ENCODE peak calls at places on chromosomes 1 and 21, in six cellular contexts. A is CD8-positive, alpha-beta memory T cell; G is BE2C; E is IMR-90; Z is endothelial cell of umbilical vein; O is right cardiac atrium. T is an unnamed sample. For H3K27me3, the result is how much of the 10 kb centered on the place peaks cover.

GRCh38 chr1:156858959-156859522 is at the start of gene INSRR:
- DNase-seq in A (no peak), G (peak), E (no peak), Z (no peak), O (no peak), T (no peak)

GRCh38 chr1:5660141-5660935 is 331.9 kb downstream of the NPHP4 start:
- DNase-seq in A (no peak), G (no peak), E (no peak), Z (no peak), O (peak), T (no peak)

GRCh38 chr1:203572134-203572625 is 54.5 kb upstream of the ATP2B4 start:
- DNase-seq in A (no peak), G (no peak), E (peak), Z (no peak), O (no peak), T (no peak)

GRCh38 chr1:62712625-62713243 is 24.5 kb upstream of the DOCK7 start:
- DNase-seq in A (no peak), G (no peak), E (no peak), Z (no peak), O (no peak), T (no peak)

GRCh38 chr1:1340791-1341548 is 8.2 kb downstream of the DVL1 start:
- DNase-seq in A (no peak), G (no peak), E (no peak), Z (no peak), O (no peak), T (no peak)

GRCh38 chr1:162565460-162565859 is 3.9 kb downstream of the UAP1 start:
- DNase-seq in A (no peak), G (no peak), E (no peak), Z (no peak), O (no peak), T (no peak)

GRCh38 chr21:42315296-42315891 is at the start of gene TFF3:
- DNase-seq in A (no peak), G (no peak), E (no peak), Z (no peak), O (no peak), T (no peak)

GRCh38 chr1:228904222-228904621 is 168.9 kb downstream of the RHOU start:
- DNase-seq in A (no peak), G (no peak), E (no peak), Z (no peak), O (no peak), T (no peak)

GRCh38 chr1:79188371-79188770 is 181.8 kb upstream of the ADGRL4 start:
- DNase-seq in A (no peak), G (no peak), E (peak), Z (peak), O (no peak), T (no peak)

GRCh38 chr1:179058343-179059184 is 23.3 kb upstream of the TOR3A start:
- DNase-seq in A (no peak), G (no peak), E (no peak), Z (no peak), O (no peak), T (no peak)

GRCh38 chr1:201332616-201333335 is 44.7 kb downstream of the TNNT2 start:
- DNase-seq in A (no peak), G (no peak), E (no peak), Z (no peak), O (no peak), T (no peak)

GRCh38 chr1:4447778-4448360 is 206.5 kb upstream of the AJAP1 start:
- DNase-seq in A (no peak), G (no peak), E (no peak), Z (no peak), O (no peak), T (no peak)

GRCh38 chr1:199545780-199546179 is 481.7 kb upstream of the NR5A2 start:
- DNase-seq in A (no peak), G (peak), E (no peak), Z (peak), O (no peak), T (no peak)

GRCh38 chr1:5480906-5481305 is 511.3 kb downstream of the NPHP4 start:
- DNase-seq in A (no peak), G (no peak), E (no peak), Z (no peak), O (no peak), T (no peak)

GRCh38 chr21:44590311-44590721 is 2.0 kb downstream of the KRTAP10-6 start:
- DNase-seq in A (no peak), G (no peak), E (no peak), Z (no peak), O (no peak), T (no peak)

GRCh38 chr1:155940531-155940992 is 876 bp upstream of the RXFP4 start:
- DNase-seq in A (no peak), G (peak), E (peak), Z (peak), O (peak), T (no peak)

GRCh38 chr1:108913105-108913948 is 36.5 kb downstream of the GPSM2 start:
- DNase-seq in A (no peak), G (no peak), E (peak), Z (peak), O (no peak), T (no peak)

GRCh38 chr1:30104551-30104950 is 618.8 kb downstream of the MATN1 start:
- DNase-seq in A (no peak), G (no peak), E (no peak), Z (no peak), O (no peak), T (no peak)

GRCh38 chr1:50605186-50605875 is 182.1 kb upstream of the DMRTA2 start:
- DNase-seq in A (no peak), G (peak), E (peak), Z (peak), O (no peak), T (no peak)

GRCh38 chr1:173202430-173203145 is 4.5 kb downstream of the TNFSF4 start:
- DNase-seq in A (no peak), G (peak), E (peak), Z (peak), O (no peak), T (no peak)

GRCh38 chr1:44296067-44296466 is 59.0 kb downstream of the ERI3 start:
- DNase-seq in A (no peak), G (no peak), E (no peak), Z (no peak), O (no peak), T (no peak)

GRCh38 chr21:35026153-35026499 is 23.0 kb downstream of the RUNX1 start:
- DNase-seq in A (no peak), G (no peak), E (no peak), Z (no peak), O (no peak), T (no peak)

GRCh38 chr1:6794164-6794563 is 8.9 kb downstream of the CAMTA1 start:
- DNase-seq in A (no peak), G (no peak), E (peak), Z (peak), O (no peak), T (no peak)

GRCh38 chr1:164794310-164794709 is 235.3 kb downstream of the PBX1 start:
- DNase-seq in A (no peak), G (no peak), E (peak), Z (peak), O (no peak), T (no peak)

GRCh38 chr21:37225440-37225839 is 41.7 kb downstream of the VPS26C start:
- DNase-seq in A (peak), G (no peak), E (no peak), Z (no peak), O (no peak), T (no peak)

GRCh38 chr21:26732442-26733221 is 112.6 kb downstream of the ADAMTS1 start:
- DNase-seq in A (no peak), G (peak), E (peak), Z (peak), O (peak), T (peak)

GRCh38 chr1:25609921-25610320 is 6.7 kb upstream of the MAN1C1 start:
- DNase-seq in A (no peak), G (no peak), E (peak), Z (no peak), O (no peak), T (no peak)

GRCh38 chr1:244450597-244451538 is 841 bp downstream of the ADSS2 start:
- DNase-seq in A (peak), G (peak), E (peak), Z (peak), O (peak), T (peak)

GRCh38 chr1:54324031-54324654 is 82.1 kb downstream of the SSBP3 start:
- DNase-seq in A (no peak), G (peak), E (peak), Z (no peak), O (peak), T (peak)

GRCh38 chr1:224450164-224450955 is 15.8 kb upstream of the WDR26 start:
- DNase-seq in A (peak), G (no peak), E (no peak), Z (no peak), O (no peak), T (no peak)

GRCh38 chr1:232127190-232127589 is 500.6 kb downstream of the DISC1 start:
- DNase-seq in A (no peak), G (no peak), E (peak), Z (no peak), O (no peak), T (no peak)

GRCh38 chr1:181104790-181105133 is 16.3 kb downstream of the IER5 start:
- DNase-seq in A (peak), G (no peak), E (no peak), Z (no peak), O (no peak), T (no peak)
- H3K27me3 ChIP-seq in A (under half), G (under half), E (under half), Z (under half), O (under half), T (under half)

DNA sequence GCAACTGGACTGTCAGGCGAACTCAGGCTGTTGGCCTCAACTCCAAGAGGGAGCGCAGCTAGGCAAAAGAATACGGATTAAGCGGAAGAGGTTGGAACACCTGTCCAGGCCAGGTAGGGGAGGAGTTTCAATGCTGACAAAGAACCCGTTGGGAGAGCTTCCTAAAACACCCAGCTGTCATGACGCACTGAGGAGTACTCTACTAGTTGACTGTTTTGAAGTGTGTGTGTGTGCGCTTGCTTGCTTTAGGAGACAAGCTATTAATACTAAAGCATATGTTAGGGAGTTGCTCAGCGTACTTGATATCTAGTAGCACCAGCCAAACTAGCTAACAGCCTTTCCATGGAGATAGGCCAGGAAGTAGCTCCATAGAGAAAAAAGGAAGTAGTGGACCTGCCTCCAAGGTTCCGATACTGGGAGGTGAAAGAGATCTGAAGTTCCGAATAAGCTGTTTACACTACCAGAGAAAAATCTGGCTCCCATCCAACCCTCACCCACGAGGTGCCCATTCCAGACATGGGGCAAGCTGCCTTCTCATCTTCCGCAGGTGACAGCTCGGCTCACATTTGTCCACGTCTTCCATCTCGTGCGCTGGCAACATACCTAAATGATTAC is 974 bp upstream of the FNBP1L start:
- DNase-seq in A (no peak), G (no peak), E (no peak), Z (peak), O (no peak), T (no peak)
- H3K4me3 ChIP-seq in A (peak), G (peak), E (no peak), Z (peak), O (peak), T (peak)

DNA sequence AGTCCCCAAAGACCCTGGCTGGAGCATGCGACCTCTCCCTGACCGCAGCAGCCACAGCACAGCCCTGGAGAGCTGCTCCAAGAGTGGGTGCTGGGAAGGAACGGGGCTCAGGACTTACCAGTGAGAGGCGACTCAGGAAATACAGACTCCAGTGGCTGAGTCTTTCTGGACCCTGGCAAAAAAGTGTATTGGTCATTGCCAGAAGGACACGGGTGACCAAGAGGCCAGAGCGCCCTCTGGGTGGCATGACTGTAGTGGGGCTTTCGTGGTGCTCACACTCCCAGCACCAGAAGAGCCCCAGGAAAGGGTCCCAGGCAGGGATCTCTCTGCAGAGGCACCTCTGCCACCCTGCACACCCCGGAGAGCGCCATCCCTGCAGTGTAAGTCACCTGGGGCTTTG is 8.9 kb upstream of the PRDM16 start:
- DNase-seq in A (no peak), G (no peak), E (no peak), Z (no peak), O (no peak), T (peak)
- H3K27me3 ChIP-seq in A (under half), G (under half), E (under half), Z (under half), O (under half), T (under half)

GRCh38 chr1:230208619-230209261 is 141.7 kb downstream of the GALNT2 start:
- DNase-seq in A (peak), G (no peak), E (no peak), Z (no peak), O (no peak), T (no peak)

GRCh38 chr1:230211436-230212145 is 144.6 kb downstream of the GALNT2 start:
- DNase-seq in A (no peak), G (no peak), E (no peak), Z (no peak), O (no peak), T (no peak)

GRCh38 chr1:230210979-230211336 is 143.9 kb downstream of the GALNT2 start:
- DNase-seq in A (no peak), G (no peak), E (no peak), Z (no peak), O (peak), T (no peak)

GRCh38 chr1:230212405-230212936 is 145.4 kb downstream of the GALNT2 start:
- DNase-seq in A (no peak), G (no peak), E (no peak), Z (no peak), O (no peak), T (no peak)

GRCh38 chr1:230210326-230210978 is 143.4 kb downstream of the GALNT2 start:
- DNase-seq in A (no peak), G (no peak), E (peak), Z (peak), O (no peak), T (no peak)
- H3K4me3 ChIP-seq in A (no peak), G (no peak), E (no peak), Z (no peak), O (no peak), T (no peak)

DNA sequence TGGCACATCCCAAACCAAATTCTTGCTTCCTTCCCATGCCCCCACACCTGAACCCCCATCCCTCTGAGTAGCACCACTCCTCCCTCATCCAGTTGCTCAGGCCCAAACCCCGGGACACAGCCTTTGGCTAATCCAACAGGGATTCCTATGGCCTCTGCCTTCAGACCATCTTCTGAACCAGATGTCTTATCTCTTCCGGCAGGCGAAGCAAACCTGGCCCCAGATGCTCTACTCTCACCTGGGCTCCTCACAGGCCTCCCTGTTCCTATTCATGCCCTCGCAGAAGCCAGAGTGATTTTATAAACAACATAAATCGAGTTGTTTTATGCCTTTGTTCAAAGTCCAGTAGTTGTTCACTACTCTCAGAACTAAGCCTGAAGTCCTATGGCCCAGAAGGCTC is 12.5 kb upstream of the KCNA2 start:
- DNase-seq in A (no peak), G (no peak), E (no peak), Z (no peak), O (no peak), T (no peak)
- H3K27me3 ChIP-seq in A (under half), G (under half), E (under half), Z (under half), O (under half), T (under half)

GRCh38 chr1:174795806-174796205 is 203.9 kb upstream of the CACYBP start:
- DNase-seq in A (no peak), G (no peak), E (peak), Z (no peak), O (no peak), T (no peak)

GRCh38 chr1:174800221-174800791 is 199.4 kb upstream of the CACYBP start:
- DNase-seq in A (no peak), G (peak), E (peak), Z (no peak), O (no peak), T (no peak)

GRCh38 chr1:174799136-174799479 is 200.6 kb upstream of the CACYBP start:
- DNase-seq in A (no peak), G (no peak), E (no peak), Z (no peak), O (no peak), T (no peak)

GRCh38 chr1:174797398-174797797 is 202.3 kb upstream of the CACYBP start:
- DNase-seq in A (no peak), G (no peak), E (no peak), Z (no peak), O (no peak), T (no peak)

GRCh38 chr1:174800951-174801350 is 198.8 kb upstream of the CACYBP start:
- DNase-seq in A (no peak), G (no peak), E (no peak), Z (no peak), O (no peak), T (no peak)
- H3K4me3 ChIP-seq in A (no peak), G (peak), E (no peak), Z (no peak), O (no peak), T (no peak)

GRCh38 chr1:90707363-90707710 is 9.8 kb downstream of the BARHL2 start:
- DNase-seq in A (no peak), G (no peak), E (peak), Z (no peak), O (no peak), T (no peak)
- H3K27me3 ChIP-seq in A (half or more), G (half or more), E (half or more), Z (half or more), O (under half), T (half or more)

DNA sequence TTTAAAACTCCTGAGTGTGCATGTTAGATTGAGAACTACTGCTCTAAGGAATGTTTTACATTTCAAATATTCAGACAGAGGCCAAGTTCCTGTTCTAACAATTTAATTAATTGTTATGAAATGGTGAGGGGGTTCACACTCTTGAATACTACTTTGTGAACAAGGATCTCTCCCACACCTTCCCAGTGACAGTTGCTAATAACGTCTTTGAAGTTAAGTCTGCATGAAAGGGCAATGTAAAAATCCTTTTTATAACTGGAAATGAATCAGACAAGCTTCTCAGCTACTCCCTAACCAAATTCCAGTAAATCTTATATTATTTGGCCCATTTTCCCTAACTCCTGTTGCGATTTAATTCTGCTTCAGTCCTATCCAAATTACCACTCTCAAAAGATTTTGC is 828.5 kb upstream of the ADAMTS5 start:
- DNase-seq in A (no peak), G (no peak), E (no peak), Z (no peak), O (no peak), T (no peak)
- H3K4me3 ChIP-seq in A (no peak), G (no peak), E (no peak), Z (no peak), O (no peak), T (no peak)

T was measured in heart left ventricle.